ENCODE peak calls at places on chromosomes 6 and 20, in five cellular contexts. P is K562, H is HepG2, X is H1, E is GM12878. U is an unnamed sample.

GRCh38 chr6:79672631-79673065 is 41.5 kb downstream of the SH3BGRL2 start:
- DNase-seq in P (no peak), H (peak; percentile 76), X (no peak), E (no peak), U (peak; percentile 66)

GRCh38 chr6:136959471-136959891 is 37.4 kb downstream of the SLC35D3 start:
- DNase-seq in P (no peak), H (no peak), X (peak; percentile 65), E (no peak), U (peak; percentile 68)

GRCh38 chr6:30664994-30665767 is 7.6 kb downstream of the DHX16 start:
- DNase-seq in P (no peak), H (no peak), X (no peak), E (no peak), U (no peak)

GRCh38 chr20:35171753-35172433 is at the start of gene PROCR:
- DNase-seq in P (peak; percentile 69), H (no peak), X (peak; percentile 79), E (no peak), U (peak; percentile 87)

GRCh38 chr20:19770375-19770774 is 12.3 kb downstream of the RIN2 start:
- DNase-seq in P (no peak), H (no peak), X (no peak), E (no peak), U (peak; percentile 25)

GRCh38 chr20:63317061-63317460 is 24.1 kb downstream of the COL20A1 start:
- DNase-seq in P (no peak), H (no peak), X (no peak), E (no peak), U (no peak)

GRCh38 chr6:11232968-11233626 is 629 bp upstream of the NEDD9 start:
- DNase-seq in P (peak; percentile 23), H (peak; percentile 94), X (peak; percentile 50), E (no peak), U (peak; percentile 70)

GRCh38 chr6:6221829-6222535 is 98.5 kb downstream of the F13A1 start:
- DNase-seq in P (peak; percentile 57), H (peak; percentile 41), X (peak; percentile 78), E (no peak), U (peak; percentile 79)

GRCh38 chr6:11230158-11231107 is 2.0 kb downstream of the NEDD9 start:
- DNase-seq in P (no peak), H (no peak), X (no peak), E (no peak), U (no peak)

GRCh38 chr20:57329608-57330221 is at the start of gene SPO11:
- DNase-seq in P (peak; percentile 69), H (no peak), X (peak; percentile 78), E (no peak), U (peak; percentile 91)

DNA sequence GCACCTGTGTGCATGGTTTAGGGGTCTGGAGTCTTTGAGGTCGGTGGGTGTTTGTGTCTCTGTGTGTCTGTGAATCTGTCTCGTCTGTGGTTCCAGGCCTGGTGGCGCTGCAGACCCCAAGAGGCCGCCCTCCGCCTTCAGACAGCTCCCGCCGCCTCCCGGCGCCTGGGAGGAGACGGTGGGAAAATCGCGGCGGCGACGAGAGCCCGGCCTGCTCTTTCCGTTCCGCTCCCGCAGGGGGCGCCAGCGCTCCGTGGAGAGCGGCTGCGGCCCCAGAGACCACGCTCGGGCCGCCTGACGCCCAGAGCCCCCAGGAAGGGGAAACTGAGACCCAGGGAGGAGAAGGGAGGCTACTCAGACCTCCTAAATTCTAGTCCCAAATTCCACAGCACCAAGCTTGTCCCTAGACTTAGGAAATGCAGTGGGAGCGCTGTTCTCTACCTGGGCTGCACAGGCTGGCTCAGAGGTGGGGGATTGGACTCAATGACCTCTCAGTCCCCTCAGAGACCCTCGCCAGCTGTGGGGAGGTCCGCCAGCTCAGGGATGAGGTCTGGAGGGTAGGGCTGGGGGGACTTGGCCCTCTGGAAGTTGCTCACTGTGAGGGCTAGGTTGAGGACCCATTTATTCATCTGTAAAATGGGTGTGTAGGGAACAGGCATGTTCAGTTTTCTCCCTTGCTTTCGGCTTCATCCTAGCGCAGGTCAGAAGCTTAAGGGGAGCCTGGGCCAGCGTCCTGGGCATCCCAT is 36.9 kb upstream of the BLCAP start:
- DNase-seq in P (peak; percentile 81), H (peak; percentile 30), X (peak; percentile 93), E (no peak), U (peak; percentile 83)
- TF ChIP-seq CREB1 in P (no peak), H (no peak), X (no peak), E (no peak), U (peak; percentile 29)

GRCh38 chr6:132817554-132818403 is 3.4 kb downstream of the RPS12 start:
- DNase-seq in P (no peak), H (peak; percentile 12), X (no peak), E (no peak), U (no peak)

GRCh38 chr6:132818404-132819359 is 4.3 kb downstream of the RPS12 start:
- DNase-seq in P (no peak), H (peak; percentile 33), X (no peak), E (no peak), U (peak; percentile 17)

GRCh38 chr6:132816665-132817064 is 2.3 kb downstream of the RPS12 start:
- DNase-seq in P (peak; percentile 21), H (peak; percentile 5), X (no peak), E (no peak), U (no peak)

GRCh38 chr6:132820629-132821381 is 6.4 kb downstream of the RPS12 start:
- DNase-seq in P (no peak), H (peak; percentile 20), X (peak; percentile 53), E (no peak), U (peak; percentile 23)

GRCh38 chr6:132819405-132820145 is 5.2 kb downstream of the RPS12 start:
- DNase-seq in P (peak; percentile 17), H (peak; percentile 12), X (no peak), E (no peak), U (peak; percentile 21)
- H4K20me1 ChIP-seq in P (peaks cover 42% of the 10 kb centered on the region), H (peaks cover 53% of the 10 kb centered on the region), X (peaks cover 22% of the 10 kb centered on the region), E (peaks cover 5% of the 10 kb centered on the region), U (peaks cover 33% of the 10 kb centered on the region)

GRCh38 chr6:121847806-121848522 is 412.5 kb downstream of the GJA1 start:
- DNase-seq in P (no peak), H (no peak), X (no peak), E (no peak), U (peak; percentile 16)
- H3K27ac ChIP-seq in P (no peak overlapping the region), H (no peak overlapping the region), X (no peak overlapping the region), E (no peak overlapping the region), U (peak overlapping the region; percentile 22)

DNA sequence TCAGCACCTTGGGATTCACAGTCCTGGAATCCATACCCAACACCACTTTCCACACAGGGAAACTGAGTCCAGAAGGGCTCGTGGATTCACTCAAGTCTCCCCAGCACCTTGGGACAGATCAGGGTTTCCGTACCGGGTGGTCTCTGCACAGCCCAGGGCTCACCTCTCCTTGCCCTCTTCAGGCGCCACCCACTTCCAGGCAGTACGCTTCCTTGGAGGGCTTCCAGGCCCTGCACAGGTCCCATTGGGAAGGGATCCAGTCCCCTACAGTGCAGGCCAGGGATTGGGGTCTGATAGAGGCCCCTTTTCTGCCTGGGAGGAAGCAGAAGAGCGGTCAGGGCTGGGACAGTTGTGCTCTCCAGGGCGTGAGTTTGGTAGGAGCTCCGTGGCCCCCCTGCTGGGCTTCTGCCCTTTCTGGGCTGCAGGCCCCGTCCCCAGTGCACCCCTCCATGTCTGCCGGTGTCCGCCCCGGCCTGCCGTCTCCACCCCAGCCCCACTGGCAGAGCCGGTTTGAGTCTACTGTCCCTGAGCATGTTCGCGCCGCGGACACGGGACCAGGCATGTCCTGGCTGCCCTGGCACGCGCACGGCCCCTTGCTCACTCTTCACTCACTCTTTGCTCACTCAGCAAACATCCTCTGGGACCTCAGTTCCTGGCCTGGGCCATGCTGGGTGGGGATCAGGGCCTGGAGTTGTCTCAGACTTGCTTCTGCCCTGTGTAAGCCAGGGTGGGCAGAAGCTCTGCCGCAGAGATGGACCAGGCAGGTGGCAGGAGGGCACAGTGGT is 12.6 kb downstream of the SRC start:
- DNase-seq in P (no peak), H (no peak), X (no peak), E (no peak), U (no peak)
- TF ChIP-seq CREB1 in P (no peak), H (no peak), X (no peak), E (no peak), U (no peak)

DNA sequence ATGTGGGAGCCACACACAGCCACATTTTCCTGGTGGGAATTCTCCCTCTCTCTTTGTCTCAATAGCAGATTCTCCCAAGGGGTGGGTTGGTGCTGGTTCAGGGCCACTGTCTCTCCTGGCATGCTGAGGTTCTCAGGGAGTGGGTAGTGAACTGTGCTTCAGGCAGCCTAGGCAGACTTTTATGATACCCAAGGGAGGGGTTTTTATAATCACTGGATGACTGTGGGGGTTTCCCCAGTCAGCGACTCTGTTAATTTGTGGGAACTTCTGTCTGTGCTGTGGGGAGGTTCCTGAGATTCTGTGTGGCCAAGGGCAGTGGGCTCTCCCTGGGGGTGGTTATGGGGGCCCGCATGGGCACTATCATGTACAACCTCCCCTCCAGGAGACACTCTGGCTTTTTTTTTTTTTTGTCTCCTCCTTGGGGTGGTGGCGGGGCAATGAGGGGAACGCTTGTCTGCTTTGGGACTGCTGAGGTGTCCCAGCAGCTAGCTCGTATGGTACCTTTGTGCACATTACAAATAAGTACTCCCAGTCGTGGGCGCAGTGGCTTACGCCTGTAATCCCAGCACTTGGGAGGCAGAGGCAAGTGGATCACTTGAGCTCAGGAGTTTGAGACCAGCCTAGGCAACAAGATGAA is 10.0 kb downstream of the PTK7 start:
- DNase-seq in P (no peak), H (no peak), X (no peak), E (peak; percentile 47), U (no peak)
- H4K20me1 ChIP-seq in P (no peaks in the 10 kb centered on the region), H (no peaks in the 10 kb centered on the region), X (peaks cover 7% of the 10 kb centered on the region), E (no peaks in the 10 kb centered on the region), U (peaks cover 36% of the 10 kb centered on the region)

GRCh38 chr6:154219250-154219649 is 137.4 kb downstream of the IPCEF1 start:
- DNase-seq in P (no peak), H (no peak), X (no peak), E (no peak), U (peak; percentile 20)
- H3K27ac ChIP-seq in P (no peak overlapping the region), H (no peak overlapping the region), X (no peak overlapping the region), E (no peak overlapping the region), U (peak overlapping the region; percentile 60)

DNA sequence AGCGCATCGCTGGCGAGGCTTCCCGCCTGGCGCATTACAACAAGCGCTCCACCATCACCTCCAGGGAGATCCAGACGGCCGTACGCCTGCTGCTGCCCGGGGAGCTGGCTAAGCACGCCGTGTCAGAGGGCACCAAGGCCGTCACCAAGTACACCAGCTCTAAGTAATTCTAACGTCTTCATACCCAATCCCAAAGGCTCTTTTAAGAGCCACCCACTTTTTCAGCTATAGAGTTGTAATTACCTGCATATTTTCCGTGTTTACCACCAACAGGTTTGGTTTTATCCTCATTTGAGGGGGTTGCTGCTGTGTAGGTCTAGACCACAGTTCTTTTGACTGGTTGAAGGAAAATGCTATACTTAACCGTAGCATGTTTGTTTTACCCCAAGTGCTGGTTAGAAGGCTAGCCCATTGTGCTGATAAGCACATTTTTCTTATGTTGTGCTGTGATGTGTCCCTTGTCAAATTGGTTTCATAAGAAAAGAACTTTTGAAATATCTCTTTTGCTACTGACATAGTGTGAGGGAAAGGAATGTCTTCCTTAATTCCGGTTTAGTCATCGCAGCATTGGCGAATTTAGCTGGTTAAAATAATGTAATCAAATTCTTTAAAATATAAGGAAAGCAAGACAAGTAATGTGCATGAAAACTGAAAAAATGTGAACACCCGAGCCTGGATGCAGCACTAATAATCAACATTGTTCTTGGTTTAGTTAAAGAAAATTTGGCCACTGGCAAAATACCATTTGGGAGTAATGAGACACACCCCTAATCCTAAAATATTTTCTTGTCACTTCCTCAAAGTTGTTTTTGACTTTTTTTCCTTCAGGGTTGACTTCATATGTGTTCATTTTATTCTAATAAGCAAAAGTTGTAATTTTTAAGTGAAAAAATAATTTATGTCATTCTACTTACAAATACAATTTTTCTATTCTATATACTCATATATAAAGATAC is 112.8 kb downstream of the HFE start:
- DNase-seq in P (no peak), H (no peak), X (no peak), E (no peak), U (peak; percentile 52)
- TF ChIP-seq CREB1 in P (peak; percentile 65), H (no peak), X (no peak), E (no peak), U (no peak)

U was measured in GM23338.